ENCODE peak calls at places on chromosomes 16 and 17, in six cellular contexts. Y is AG09319; M is GM13976; N is naive thymus-derived CD8-positive, alpha-beta T cell; C is stromal cell of bone marrow; K is dermis microvascular lymphatic vessel endothelial cell. Q is an unnamed sample.

GRCh38 chr17:38464723-38465419 is 36.6 kb downstream of the ARHGAP23 start:
- DNase-seq in C (peak), Y (peak), M (no peak), K (peak), N (no peak), Q (no peak)

GRCh38 chr17:44928950-44929720 is 13.8 kb upstream of the GFAP start:
- DNase-seq in N (no peak), C (no peak), K (no peak), Y (no peak), M (no peak), Q (no peak)

GRCh38 chr16:13392341-13392740 is 490.9 kb downstream of the SHISA9 start:
- DNase-seq in Y (no peak), C (no peak), M (no peak), K (no peak), N (no peak), Q (no peak)

GRCh38 chr16:24699151-24699723 is 30.2 kb upstream of the TNRC6A start:
- DNase-seq in Y (no peak), K (no peak), M (no peak), N (no peak), C (no peak), Q (no peak)

GRCh38 chr17:73210002-73210678 is 17.3 kb downstream of the COG1 start:
- DNase-seq in N (peak), K (no peak), Y (no peak), M (no peak), C (no peak), Q (no peak)

GRCh38 chr16:89409161-89409711 is 81.1 kb downstream of the ANKRD11 start:
- DNase-seq in M (no peak), Y (no peak), C (no peak), K (peak), N (peak), Q (peak)

GRCh38 chr17:32590974-32591373 is 104.2 kb downstream of the CDK5R1 start:
- DNase-seq in C (no peak), Y (no peak), K (no peak), M (no peak), N (no peak), Q (no peak)

GRCh38 chr16:47461598-47462266 is 601 bp downstream of the PHKB start:
- DNase-seq in M (peak), C (peak), N (peak), K (no peak), Y (no peak), Q (peak)

GRCh38 chr17:64402469-64402868 is 11.8 kb upstream of the PECAM1 start:
- DNase-seq in M (no peak), K (no peak), Y (no peak), N (no peak), C (no peak), Q (no peak)

GRCh38 chr17:29620779-29621500 is 1.8 kb downstream of the CORO6 start:
- DNase-seq in K (no peak), N (no peak), M (no peak), Y (no peak), C (no peak), Q (no peak)

GRCh38 chr17:45645330-45645729 is 138.8 kb upstream of the CRHR1 start:
- DNase-seq in K (no peak), M (no peak), Y (no peak), C (no peak), N (no peak), Q (no peak)

GRCh38 chr16:4500283-4500682 is 24.1 kb downstream of the HMOX2 start:
- DNase-seq in K (no peak), Y (no peak), M (no peak), C (peak), N (no peak), Q (peak)

GRCh38 chr16:58843675-58844074 is 109.6 kb upstream of the GOT2 start:
- DNase-seq in K (peak), N (no peak), Y (peak), M (peak), C (no peak), Q (no peak)

GRCh38 chr16:53892155-53892554 is 188.2 kb downstream of the FTO start:
- DNase-seq in Y (no peak), C (peak), N (peak), M (peak), K (no peak), Q (peak)

GRCh38 chr16:27917953-27918352 is 145.6 kb downstream of the GSG1L start:
- DNase-seq in N (no peak), M (no peak), Y (no peak), C (no peak), K (no peak), Q (no peak)

GRCh38 chr16:49659356-49659755 is 196.6 kb downstream of the ZNF423 start:
- DNase-seq in K (no peak), C (no peak), N (no peak), M (no peak), Y (no peak), Q (no peak)

GRCh38 chr17:49959183-49959935 is 9.6 kb upstream of the DLX4 start:
- DNase-seq in C (no peak), Y (no peak), N (no peak), M (no peak), K (no peak), Q (no peak)

GRCh38 chr17:28527859-28528258 is 21.7 kb downstream of the FOXN1 start:
- DNase-seq in K (no peak), C (no peak), Y (no peak), N (no peak), M (no peak), Q (no peak)

GRCh38 chr17:76371656-76372628 is 12.5 kb upstream of the SPHK1 start:
- DNase-seq in C (peak), M (no peak), Y (peak), K (peak), N (no peak), Q (no peak)

GRCh38 chr17:41992576-41992975 is 24.7 kb downstream of the DNAJC7 start:
- DNase-seq in K (no peak), Y (no peak), M (no peak), N (no peak), C (no peak), Q (no peak)

GRCh38 chr17:31388770-31389672 is 2.5 kb upstream of the RAB11FIP4 start:
- DNase-seq in C (no peak), Y (no peak), N (peak), M (peak), K (no peak), Q (peak)

GRCh38 chr17:83086907-83087787 is 7.7 kb downstream of the METRNL start:
- DNase-seq in M (no peak), C (no peak), N (no peak), Y (no peak), K (no peak), Q (no peak)

GRCh38 chr17:68445671-68446070 is 11.6 kb downstream of the WIPI1 start:
- DNase-seq in N (no peak), Y (no peak), K (no peak), M (no peak), C (no peak), Q (no peak)

GRCh38 chr17:74856113-74856512 is 3.6 kb downstream of the GRIN2C start:
- DNase-seq in N (no peak), K (no peak), Y (no peak), C (no peak), M (no peak), Q (no peak)

GRCh38 chr17:5184284-5184683 is 7.4 kb downstream of the ZNF594 start:
- DNase-seq in M (no peak), C (no peak), Y (no peak), N (peak), K (no peak), Q (no peak)

GRCh38 chr17:39729280-39729851 is 966 bp downstream of the MIEN1 start:
- DNase-seq in N (no peak), M (no peak), C (no peak), K (no peak), Y (no peak), Q (no peak)

GRCh38 chr16:55641430-55642056 is 14.2 kb upstream of the SLC6A2 start:
- DNase-seq in Y (no peak), M (no peak), N (no peak), C (no peak), K (peak), Q (no peak)